ENCODE peak calls at places on chromosomes 16 and 17, in four cellular contexts. X is HepG2, M is K562, P is H1. R is an unnamed sample.

GRCh38 chr17:46771601-46772012 is 46.9 kb downstream of the WNT3 start:
- DNase-seq in X (no peak), P (no peak), M (peak), R (peak)

GRCh38 chr17:63834431-63835166 is 7.1 kb upstream of the FTSJ3 start:
- DNase-seq in P (peak), M (peak), X (peak), R (peak)

GRCh38 chr17:27489045-27489715 is 32.9 kb downstream of the KSR1 start:
- DNase-seq in X (no peak), M (no peak), P (no peak), R (peak)

GRCh38 chr17:3532859-3533142 is 24.8 kb downstream of the TRPV3 start:
- DNase-seq in P (no peak), X (no peak), M (no peak), R (no peak)

GRCh38 chr16:49366669-49367068 is 6.9 kb upstream of the C16orf78 start:
- DNase-seq in P (no peak), X (no peak), M (no peak), R (no peak)

GRCh38 chr17:13114601-13115024 is 96.8 kb upstream of the ELAC2 start:
- DNase-seq in M (peak), X (peak), P (peak), R (peak)

GRCh38 chr17:42456223-42457106 is 2.2 kb upstream of the ATP6V0A1 start:
- DNase-seq in X (no peak), P (no peak), M (peak), R (peak)

GRCh38 chr16:59181821-59182420 is 447.8 kb upstream of the GOT2 start:
- DNase-seq in P (no peak), X (no peak), M (no peak), R (no peak)

GRCh38 chr17:21209511-21210175 is 4.3 kb downstream of the TMEM11 start:
- DNase-seq in P (no peak), X (no peak), M (no peak), R (no peak)

GRCh38 chr17:56150631-56151030 is 2.6 kb upstream of the ANKFN1 start:
- DNase-seq in M (no peak), P (no peak), X (peak), R (no peak)

GRCh38 chr17:51951737-51952136 is 206.8 kb downstream of the CA10 start:
- DNase-seq in M (no peak), X (no peak), P (no peak), R (no peak)

GRCh38 chr17:81305051-81305630 is 10.0 kb upstream of the SLC38A10 start:
- DNase-seq in P (no peak), M (no peak), X (no peak), R (no peak)

GRCh38 chr16:77383606-77384187 is 51.1 kb downstream of the ADAMTS18 start:
- DNase-seq in X (peak), P (no peak), M (no peak), R (no peak)

GRCh38 chr17:80727409-80727755 is 182.7 kb downstream of the RPTOR start:
- DNase-seq in M (no peak), P (no peak), X (no peak), R (no peak)

GRCh38 chr16:69087161-69087581 is 18.3 kb upstream of the HAS3 start:
- DNase-seq in P (no peak), X (no peak), M (no peak), R (no peak)

GRCh38 chr17:76735586-76736348 is 1.4 kb downstream of the SRSF2 start:
- DNase-seq in X (no peak), M (no peak), P (no peak), R (no peak)

GRCh38 chr17:50264263-50265113 is 9.8 kb upstream of the TMEM92 start:
- DNase-seq in M (peak), P (no peak), X (no peak), R (no peak)

GRCh38 chr16:83330251-83330650 is 477.5 kb upstream of the HSBP1 start:
- DNase-seq in M (no peak), X (no peak), P (no peak), R (no peak)

GRCh38 chr17:19996502-19996901 is 12.7 kb upstream of the SPECC1 start:
- DNase-seq in M (no peak), P (no peak), X (no peak), R (no peak)

GRCh38 chr17:81869221-81870154 is 1.6 kb downstream of the ARHGDIA start:
- DNase-seq in M (peak), X (no peak), P (no peak), R (peak)

GRCh38 chr17:63435681-63436522 is 10.2 kb downstream of the CYB561 start:
- DNase-seq in X (no peak), P (no peak), M (no peak), R (peak)

GRCh38 chr16:21281698-21282389 is 3.8 kb upstream of the CRYM start:
- DNase-seq in P (no peak), M (no peak), X (no peak), R (no peak)

GRCh38 chr16:4882633-4883285 is 35.5 kb downstream of the UBN1 start:
- DNase-seq in M (no peak), P (no peak), X (no peak), R (no peak)

GRCh38 chr17:11625878-11626277 is 27.6 kb downstream of the DNAH9 start:
- DNase-seq in P (no peak), X (no peak), M (no peak), R (no peak)

GRCh38 chr16:30113031-30113710 is at the start of gene GDPD3:
- DNase-seq in M (peak), X (peak), P (no peak), R (no peak)
- H3K27ac ChIP-seq in M (peak), X (peak), P (no peak), R (peak)

DNA sequence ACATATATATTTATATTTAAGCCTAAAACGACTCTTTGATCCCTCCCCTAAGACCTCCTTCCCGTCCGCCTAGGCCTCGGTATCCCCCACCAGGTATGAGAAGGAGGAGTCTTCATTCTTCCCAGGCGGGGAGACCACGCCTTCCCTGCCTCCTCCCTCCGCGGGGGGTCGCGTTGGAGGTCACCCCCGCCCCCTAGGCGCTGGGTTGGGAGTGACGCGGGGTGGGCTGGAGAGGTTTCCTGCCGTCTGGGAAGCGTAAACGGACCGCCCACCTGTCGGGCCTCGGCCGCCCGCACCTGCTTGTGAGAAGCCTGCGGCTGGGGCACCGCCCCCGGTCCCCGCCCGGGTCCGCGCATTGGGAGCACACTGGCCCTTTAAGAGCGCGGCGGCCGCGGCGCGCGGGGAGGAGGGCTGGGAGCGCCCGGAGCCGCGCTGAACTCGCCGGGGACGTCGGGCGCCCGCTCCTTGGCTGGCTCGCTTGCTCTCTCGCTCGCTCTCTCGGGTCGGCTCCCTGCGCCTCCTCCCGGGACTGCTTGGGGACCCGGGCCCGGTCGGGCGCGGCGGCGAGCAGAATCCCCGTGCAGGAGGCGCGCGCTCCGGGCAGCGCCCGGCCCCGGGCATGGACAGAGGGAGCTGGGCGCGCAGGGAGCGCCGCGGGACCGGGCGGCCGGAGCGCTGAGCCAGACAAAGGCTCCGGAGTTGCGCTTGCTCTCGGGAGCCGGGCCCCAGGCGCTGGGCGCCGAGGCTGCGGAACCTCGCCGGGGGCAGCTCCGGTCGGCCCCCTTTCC is at the start of gene MMP15:
- DNase-seq in X (peak), M (peak), P (peak), R (peak)
- TF ChIP-seq MAFK in X (no peak), M (no peak), P (no peak), R (no peak)

DNA sequence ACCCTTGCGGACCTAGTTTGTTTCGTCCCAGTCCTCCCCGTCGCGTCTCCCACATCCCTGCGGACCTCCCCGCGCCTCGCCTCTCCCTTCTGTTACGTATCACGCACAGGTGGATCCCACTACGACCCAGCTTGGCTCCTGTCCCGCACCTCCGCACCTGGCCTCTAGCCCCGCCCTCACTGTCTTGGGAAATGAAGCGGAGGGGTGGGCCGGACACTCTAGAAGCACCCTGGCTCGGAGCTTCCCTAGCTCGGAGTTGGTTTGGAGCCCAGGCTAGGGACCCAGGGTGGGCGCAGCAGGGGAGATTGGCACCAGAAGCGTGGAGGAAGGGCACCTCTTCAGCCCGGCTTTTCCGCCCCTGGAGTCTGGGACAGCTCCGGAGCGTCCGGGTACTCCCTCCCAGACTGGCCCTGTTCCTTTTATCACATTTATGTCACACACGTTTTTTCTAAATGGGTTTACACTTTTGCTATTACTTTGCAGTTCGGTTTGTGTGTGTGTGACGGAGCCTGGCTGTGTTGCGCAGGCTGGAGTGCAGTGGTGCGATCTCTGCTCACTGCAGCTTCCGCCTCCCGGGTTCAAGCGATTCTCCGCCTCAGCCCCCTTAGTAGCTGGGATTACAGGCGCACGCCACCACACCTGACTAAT is 1.4 kb upstream of the CEMP1 start:
- DNase-seq in M (peak), P (no peak), X (peak), R (no peak)
- TF ChIP-seq JUN in M (no peak), P (no peak), X (no peak), R (no peak)

DNA sequence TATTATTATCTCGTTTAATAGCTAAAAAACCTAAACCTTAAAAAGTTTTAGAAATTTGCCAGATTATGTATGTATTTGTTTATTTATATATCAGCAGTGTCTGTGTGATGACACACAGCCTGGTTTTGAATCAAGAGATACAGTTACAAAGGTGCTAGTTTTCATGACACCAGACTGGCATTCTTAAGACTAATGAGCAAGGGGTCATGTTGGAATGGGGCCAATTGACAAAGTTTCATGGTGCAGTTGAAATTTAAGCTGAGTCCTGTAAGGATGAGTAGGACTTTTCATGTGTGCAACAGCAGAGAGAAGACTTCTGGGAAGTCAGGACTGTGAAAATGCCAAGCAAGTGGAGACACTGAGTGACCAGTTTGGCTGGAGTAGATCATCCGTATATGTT is 3.2 kb upstream of the KRT10 start:
- DNase-seq in P (no peak), M (no peak), X (no peak), R (no peak)
- H3K27ac ChIP-seq in P (no peak), M (peak), X (no peak), R (no peak)

GRCh38 chr17:74979408-74980146 is 7.0 kb upstream of the HID1 start:
- DNase-seq in P (no peak), X (no peak), M (peak), R (no peak)
- TF ChIP-seq MAFK in P (no peak), X (no peak), M (no peak), R (no peak)